ENCODE peak calls at places on chromosomes 3 and 15, in ten cellular contexts. One of them, this sample, is unnamed.

GRCh38 chr3:127012091-127012490 is 29.2 kb downstream of the PLXNA1 start:
- DNase-seq in left ventricle myocardium inferior: no peak
- DNase-seq in CD8-positive, alpha-beta memory T cell: no peak
- DNase-seq in hepatocyte: no peak
- DNase-seq in cardiac muscle cell: no peak
- DNase-seq in heart right ventricle: no peak
- DNase-seq in esophagus squamous epithelium: no peak
- DNase-seq in A673: no peak
- DNase-seq in psoas muscle: no peak
- DNase-seq in upper lobe of right lung: no peak
- DNase-seq in this sample: no peak

GRCh38 chr15:55250951-55251350 is 38.7 kb downstream of the RAB27A start:
- DNase-seq in left ventricle myocardium inferior: no peak
- DNase-seq in CD8-positive, alpha-beta memory T cell: no peak
- DNase-seq in hepatocyte: no peak
- DNase-seq in cardiac muscle cell: peak; percentile 13
- DNase-seq in heart right ventricle: no peak
- DNase-seq in esophagus squamous epithelium: no peak
- DNase-seq in A673: no peak
- DNase-seq in psoas muscle: no peak
- DNase-seq in upper lobe of right lung: no peak
- DNase-seq in this sample: no peak

GRCh38 chr3:184766555-184767261 is 45.3 kb upstream of the VPS8 start:
- DNase-seq in left ventricle myocardium inferior: no peak
- DNase-seq in CD8-positive, alpha-beta memory T cell: no peak
- DNase-seq in hepatocyte: no peak
- DNase-seq in cardiac muscle cell: no peak
- DNase-seq in heart right ventricle: no peak
- DNase-seq in esophagus squamous epithelium: no peak
- DNase-seq in A673: peak; percentile 25
- DNase-seq in psoas muscle: no peak
- DNase-seq in upper lobe of right lung: no peak
- DNase-seq in this sample: peak; percentile 3

GRCh38 chr15:83092309-83092976 is 15.0 kb upstream of the TM6SF1 start:
- DNase-seq in left ventricle myocardium inferior: no peak
- DNase-seq in CD8-positive, alpha-beta memory T cell: no peak
- DNase-seq in hepatocyte: peak; percentile 50
- DNase-seq in cardiac muscle cell: peak; percentile 57
- DNase-seq in heart right ventricle: peak; percentile 28
- DNase-seq in esophagus squamous epithelium: peak; percentile 25
- DNase-seq in A673: no peak
- DNase-seq in psoas muscle: no peak
- DNase-seq in upper lobe of right lung: no peak
- DNase-seq in this sample: peak; percentile 70

GRCh38 chr3:1439395-1439794 is 346.6 kb downstream of the CNTN6 start:
- DNase-seq in left ventricle myocardium inferior: no peak
- DNase-seq in CD8-positive, alpha-beta memory T cell: no peak
- DNase-seq in hepatocyte: peak; percentile 26
- DNase-seq in cardiac muscle cell: no peak
- DNase-seq in heart right ventricle: no peak
- DNase-seq in esophagus squamous epithelium: no peak
- DNase-seq in A673: peak; percentile 5
- DNase-seq in psoas muscle: no peak
- DNase-seq in upper lobe of right lung: no peak
- DNase-seq in this sample: no peak

GRCh38 chr3:3998140-3998977 is 199.1 kb downstream of the LRRN1 start:
- DNase-seq in left ventricle myocardium inferior: no peak
- DNase-seq in CD8-positive, alpha-beta memory T cell: no peak
- DNase-seq in hepatocyte: peak; percentile 62
- DNase-seq in cardiac muscle cell: peak; percentile 36
- DNase-seq in heart right ventricle: no peak
- DNase-seq in esophagus squamous epithelium: no peak
- DNase-seq in A673: peak; percentile 45
- DNase-seq in psoas muscle: no peak
- DNase-seq in upper lobe of right lung: no peak
- DNase-seq in this sample: no peak

GRCh38 chr3:39910828-39911464 is 101.5 kb downstream of the MYRIP start:
- DNase-seq in left ventricle myocardium inferior: no peak
- DNase-seq in CD8-positive, alpha-beta memory T cell: no peak
- DNase-seq in hepatocyte: peak; percentile 41
- DNase-seq in cardiac muscle cell: no peak
- DNase-seq in heart right ventricle: no peak
- DNase-seq in esophagus squamous epithelium: no peak
- DNase-seq in A673: no peak
- DNase-seq in psoas muscle: no peak
- DNase-seq in upper lobe of right lung: no peak
- DNase-seq in this sample: no peak

GRCh38 chr3:48222616-48223513 is at the start of gene CAMP:
- DNase-seq in left ventricle myocardium inferior: peak; percentile 72
- DNase-seq in CD8-positive, alpha-beta memory T cell: no peak
- DNase-seq in hepatocyte: peak; percentile 70
- DNase-seq in cardiac muscle cell: no peak
- DNase-seq in heart right ventricle: no peak
- DNase-seq in esophagus squamous epithelium: no peak
- DNase-seq in A673: no peak
- DNase-seq in psoas muscle: peak; percentile 65
- DNase-seq in upper lobe of right lung: peak; percentile 93
- DNase-seq in this sample: peak; percentile 90

GRCh38 chr15:22239806-22240180 is 159.5 kb downstream of the OR4M2 start:
- DNase-seq in left ventricle myocardium inferior: no peak
- DNase-seq in CD8-positive, alpha-beta memory T cell: no peak
- DNase-seq in hepatocyte: no peak
- DNase-seq in cardiac muscle cell: no peak
- DNase-seq in heart right ventricle: no peak
- DNase-seq in esophagus squamous epithelium: no peak
- DNase-seq in A673: no peak
- DNase-seq in psoas muscle: no peak
- DNase-seq in upper lobe of right lung: no peak
- DNase-seq in this sample: peak; percentile 69

GRCh38 chr15:22240403-22240802 is 160.1 kb downstream of the OR4M2 start:
- DNase-seq in left ventricle myocardium inferior: no peak
- DNase-seq in CD8-positive, alpha-beta memory T cell: no peak
- DNase-seq in hepatocyte: no peak
- DNase-seq in cardiac muscle cell: no peak
- DNase-seq in heart right ventricle: no peak
- DNase-seq in esophagus squamous epithelium: no peak
- DNase-seq in A673: no peak
- DNase-seq in psoas muscle: no peak
- DNase-seq in upper lobe of right lung: no peak
- DNase-seq in this sample: no peak

GRCh38 chr15:22232675-22233074 is 152.3 kb downstream of the OR4M2 start:
- DNase-seq in left ventricle myocardium inferior: no peak
- DNase-seq in CD8-positive, alpha-beta memory T cell: no peak
- DNase-seq in hepatocyte: no peak
- DNase-seq in cardiac muscle cell: no peak
- DNase-seq in heart right ventricle: no peak
- DNase-seq in esophagus squamous epithelium: no peak
- DNase-seq in A673: no peak
- DNase-seq in psoas muscle: no peak
- DNase-seq in upper lobe of right lung: no peak
- DNase-seq in this sample: no peak

GRCh38 chr15:22237891-22238275 is 157.6 kb downstream of the OR4M2 start:
- DNase-seq in left ventricle myocardium inferior: no peak
- DNase-seq in CD8-positive, alpha-beta memory T cell: no peak
- DNase-seq in hepatocyte: no peak
- DNase-seq in cardiac muscle cell: no peak
- DNase-seq in heart right ventricle: no peak
- DNase-seq in esophagus squamous epithelium: no peak
- DNase-seq in A673: no peak
- DNase-seq in psoas muscle: no peak
- DNase-seq in upper lobe of right lung: no peak
- DNase-seq in this sample: no peak

DNA sequence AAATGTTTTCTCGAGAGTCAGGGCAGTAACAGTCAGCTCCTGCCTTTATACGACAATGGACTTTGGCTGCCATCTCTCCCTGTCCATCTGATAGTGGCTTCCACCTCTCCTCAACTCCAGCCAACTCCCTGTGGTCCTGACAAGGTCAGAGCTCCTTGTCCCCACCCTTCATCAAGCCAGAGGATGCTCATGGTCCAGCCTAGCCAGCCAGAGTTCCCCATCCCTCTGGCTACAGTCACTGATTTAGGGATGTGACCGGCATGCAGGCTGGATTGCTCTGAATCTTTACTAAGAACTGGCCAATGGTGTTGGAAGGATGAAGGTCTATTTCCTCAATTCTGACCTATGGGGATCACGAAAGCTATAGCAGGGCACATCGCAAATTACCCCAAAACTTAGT is 156.1 kb downstream of the OR4M2 start:
- DNase-seq in left ventricle myocardium inferior: no peak
- DNase-seq in CD8-positive, alpha-beta memory T cell: no peak
- DNase-seq in hepatocyte: no peak
- DNase-seq in cardiac muscle cell: no peak
- DNase-seq in heart right ventricle: no peak
- DNase-seq in esophagus squamous epithelium: no peak
- DNase-seq in A673: no peak
- DNase-seq in psoas muscle: no peak
- DNase-seq in upper lobe of right lung: no peak
- DNase-seq in this sample: no peak
- H3K9me3 ChIP-seq in left ventricle myocardium inferior: peaks cover 14% of the 10 kb centered on the region
- H3K9me3 ChIP-seq in CD8-positive, alpha-beta memory T cell: no peaks in the 10 kb centered on the region
- H3K9me3 ChIP-seq in hepatocyte: peaks cover 8% of the 10 kb centered on the region
- H3K9me3 ChIP-seq in cardiac muscle cell: peaks cover 9% of the 10 kb centered on the region
- H3K9me3 ChIP-seq in heart right ventricle: no peaks in the 10 kb centered on the region
- H3K9me3 ChIP-seq in esophagus squamous epithelium: no peaks in the 10 kb centered on the region
- H3K9me3 ChIP-seq in A673: peaks cover 81% of the 10 kb centered on the region
- H3K9me3 ChIP-seq in psoas muscle: peaks cover 3% of the 10 kb centered on the region
- H3K9me3 ChIP-seq in upper lobe of right lung: no peaks in the 10 kb centered on the region
- H3K9me3 ChIP-seq in this sample: peaks cover 1% of the 10 kb centered on the region

DNA sequence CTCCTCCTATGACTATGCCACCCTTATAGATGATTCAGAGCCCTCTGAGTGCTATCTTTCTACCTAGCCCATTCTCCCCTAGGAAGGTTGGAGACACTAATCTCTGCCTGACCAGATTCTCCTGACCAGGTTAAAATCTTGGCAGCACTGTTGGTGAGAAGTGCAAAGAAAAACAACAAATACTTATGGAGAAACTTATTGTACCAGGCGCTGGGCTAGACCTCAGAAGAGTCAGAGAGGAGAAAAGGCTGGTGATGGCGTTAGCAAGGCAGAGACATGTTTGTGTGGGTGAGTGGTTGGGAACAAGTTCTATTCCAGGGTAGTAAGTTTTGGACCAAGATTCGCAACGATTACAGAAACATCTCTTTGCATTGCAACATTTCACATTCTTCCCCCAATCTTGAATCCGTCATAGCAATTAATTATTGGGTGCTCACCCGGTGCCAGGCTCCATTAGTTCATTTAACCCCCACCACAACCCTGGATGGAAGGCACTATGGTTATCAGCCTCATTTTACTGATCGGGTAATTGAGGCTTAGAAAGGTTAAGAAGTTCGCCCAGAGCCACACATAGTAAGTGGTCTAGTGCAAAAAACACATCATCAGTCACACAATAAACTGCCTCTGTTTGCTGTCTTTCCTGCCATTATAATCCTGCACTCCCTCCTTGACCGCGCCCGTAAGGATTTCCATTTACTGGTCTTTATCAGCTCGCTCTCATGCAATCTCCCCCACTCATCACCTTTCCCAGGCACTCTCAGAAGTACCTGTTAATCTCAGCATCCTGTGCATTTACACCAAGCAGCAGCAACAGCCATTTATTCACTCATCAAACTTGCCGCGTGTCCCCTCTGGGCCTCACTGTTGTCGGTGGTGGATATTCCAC is 672 bp upstream of the TSPAN3 start:
- DNase-seq in left ventricle myocardium inferior: no peak
- DNase-seq in CD8-positive, alpha-beta memory T cell: no peak
- DNase-seq in hepatocyte: no peak
- DNase-seq in cardiac muscle cell: no peak
- DNase-seq in heart right ventricle: no peak
- DNase-seq in esophagus squamous epithelium: no peak
- DNase-seq in A673: no peak
- DNase-seq in psoas muscle: no peak
- DNase-seq in upper lobe of right lung: no peak
- DNase-seq in this sample: no peak
- H3K4me3 ChIP-seq in left ventricle myocardium inferior: peak overlapping the region; percentile 76
- H3K4me3 ChIP-seq in CD8-positive, alpha-beta memory T cell: peak overlapping the region; percentile 33
- H3K4me3 ChIP-seq in hepatocyte: no peak overlapping the region
- H3K4me3 ChIP-seq in cardiac muscle cell: no peak overlapping the region
- H3K4me3 ChIP-seq in heart right ventricle: peak overlapping the region; percentile 69
- H3K4me3 ChIP-seq in esophagus squamous epithelium: peak overlapping the region; percentile 98
- H3K4me3 ChIP-seq in A673: no peak overlapping the region
- H3K4me3 ChIP-seq in psoas muscle: peak overlapping the region; percentile 94
- H3K4me3 ChIP-seq in upper lobe of right lung: peak overlapping the region; percentile 81
- H3K4me3 ChIP-seq in this sample: no peak overlapping the region

GRCh38 chr15:73599934-73600333 is 33.3 kb downstream of the NPTN start:
- DNase-seq in left ventricle myocardium inferior: no peak
- DNase-seq in CD8-positive, alpha-beta memory T cell: no peak
- DNase-seq in hepatocyte: no peak
- DNase-seq in cardiac muscle cell: no peak
- DNase-seq in heart right ventricle: no peak
- DNase-seq in esophagus squamous epithelium: no peak
- DNase-seq in A673: no peak
- DNase-seq in psoas muscle: no peak
- DNase-seq in upper lobe of right lung: no peak
- DNase-seq in this sample: no peak

GRCh38 chr15:73602992-73603391 is 30.2 kb downstream of the NPTN start:
- DNase-seq in left ventricle myocardium inferior: no peak
- DNase-seq in CD8-positive, alpha-beta memory T cell: no peak
- DNase-seq in hepatocyte: no peak
- DNase-seq in cardiac muscle cell: no peak
- DNase-seq in heart right ventricle: no peak
- DNase-seq in esophagus squamous epithelium: no peak
- DNase-seq in A673: no peak
- DNase-seq in psoas muscle: no peak
- DNase-seq in upper lobe of right lung: no peak
- DNase-seq in this sample: no peak

GRCh38 chr15:73602444-73602843 is 30.7 kb downstream of the NPTN start:
- DNase-seq in left ventricle myocardium inferior: no peak
- DNase-seq in CD8-positive, alpha-beta memory T cell: no peak
- DNase-seq in hepatocyte: no peak
- DNase-seq in cardiac muscle cell: no peak
- DNase-seq in heart right ventricle: no peak
- DNase-seq in esophagus squamous epithelium: no peak
- DNase-seq in A673: peak; percentile 20
- DNase-seq in psoas muscle: no peak
- DNase-seq in upper lobe of right lung: no peak
- DNase-seq in this sample: no peak

GRCh38 chr15:73600413-73601050 is 32.7 kb downstream of the NPTN start:
- DNase-seq in left ventricle myocardium inferior: no peak
- DNase-seq in CD8-positive, alpha-beta memory T cell: no peak
- DNase-seq in hepatocyte: peak; percentile 40
- DNase-seq in cardiac muscle cell: no peak
- DNase-seq in heart right ventricle: no peak
- DNase-seq in esophagus squamous epithelium: no peak
- DNase-seq in A673: no peak
- DNase-seq in psoas muscle: no peak
- DNase-seq in upper lobe of right lung: no peak
- DNase-seq in this sample: no peak

GRCh38 chr15:73601449-73602425 is 31.5 kb downstream of the NPTN start:
- DNase-seq in left ventricle myocardium inferior: peak; percentile 23
- DNase-seq in CD8-positive, alpha-beta memory T cell: no peak
- DNase-seq in hepatocyte: peak; percentile 69
- DNase-seq in cardiac muscle cell: peak; percentile 33
- DNase-seq in heart right ventricle: peak; percentile 70
- DNase-seq in esophagus squamous epithelium: no peak
- DNase-seq in A673: peak; percentile 60
- DNase-seq in psoas muscle: peak; percentile 22
- DNase-seq in upper lobe of right lung: no peak
- DNase-seq in this sample: no peak
- H3K4me1 ChIP-seq in left ventricle myocardium inferior: peaks cover 100% of the 10 kb centered on the region
- H3K4me1 ChIP-seq in CD8-positive, alpha-beta memory T cell: peaks cover 24% of the 10 kb centered on the region
- H3K4me1 ChIP-seq in hepatocyte: peaks cover 51% of the 10 kb centered on the region
- H3K4me1 ChIP-seq in cardiac muscle cell: peaks cover 62% of the 10 kb centered on the region
- H3K4me1 ChIP-seq in heart right ventricle: peaks cover 64% of the 10 kb centered on the region
- H3K4me1 ChIP-seq in esophagus squamous epithelium: peaks cover 98% of the 10 kb centered on the region
- H3K4me1 ChIP-seq in A673: peaks cover 56% of the 10 kb centered on the region
- H3K4me1 ChIP-seq in psoas muscle: peaks cover 77% of the 10 kb centered on the region
- H3K4me1 ChIP-seq in upper lobe of right lung: peaks cover 51% of the 10 kb centered on the region
- H3K4me1 ChIP-seq in this sample: peaks cover 22% of the 10 kb centered on the region

GRCh38 chr15:25185156-25185710 is 230.4 kb downstream of the SNRPN start:
- DNase-seq in left ventricle myocardium inferior: peak; percentile 3
- DNase-seq in CD8-positive, alpha-beta memory T cell: no peak
- DNase-seq in hepatocyte: no peak
- DNase-seq in cardiac muscle cell: no peak
- DNase-seq in heart right ventricle: no peak
- DNase-seq in esophagus squamous epithelium: no peak
- DNase-seq in A673: no peak
- DNase-seq in psoas muscle: no peak
- DNase-seq in upper lobe of right lung: peak; percentile 43
- DNase-seq in this sample: peak; percentile 6
- H3K9me3 ChIP-seq in left ventricle myocardium inferior: peaks cover 47% of the 10 kb centered on the region
- H3K9me3 ChIP-seq in CD8-positive, alpha-beta memory T cell: no peaks in the 10 kb centered on the region
- H3K9me3 ChIP-seq in hepatocyte: no peaks in the 10 kb centered on the region
- H3K9me3 ChIP-seq in cardiac muscle cell: no peaks in the 10 kb centered on the region
- H3K9me3 ChIP-seq in heart right ventricle: no peaks in the 10 kb centered on the region
- H3K9me3 ChIP-seq in esophagus squamous epithelium: peaks cover 100% of the 10 kb centered on the region
- H3K9me3 ChIP-seq in A673: peaks cover 33% of the 10 kb centered on the region
- H3K9me3 ChIP-seq in psoas muscle: peaks cover 3% of the 10 kb centered on the region
- H3K9me3 ChIP-seq in upper lobe of right lung: no peaks in the 10 kb centered on the region
- H3K9me3 ChIP-seq in this sample: no peaks in the 10 kb centered on the region

This sample was measured in aorta.